ENCODE peak calls at places on chromosomes 4 and X, in eight cellular contexts. U is iris pigment epithelial cell; L is Right ventricle myocardium inferior; S is NCI-H1930; C is aorta; D is activated CD4-positive, alpha-beta T cell treated with anti-CD3 and anti-CD28 coated beads, Interleukin-2, amount 50 U/mL, for 1 hour; O is NCI-H446; Y is CD8-positive, alpha-beta memory T cell. V is an unnamed sample.

GRCh38 chrX:49991718-49992117 is 69.3 kb downstream of the CLCN5 start:
- DNase-seq in O (peak; percentile 47), Y (no peak), S (no peak), L (no peak), U (no peak), D (no peak), C (no peak), V (peak; percentile 30)

GRCh38 chr4:36351082-36351666 is 69.8 kb downstream of the DTHD1 start:
- DNase-seq in C (peak; percentile 78), O (peak; percentile 69), Y (peak; percentile 67), S (no peak), U (peak; percentile 18), L (peak; percentile 65), D (peak; percentile 76), V (peak; percentile 2)

GRCh38 chr4:48047896-48048295 is 31.3 kb downstream of the NIPAL1 start:
- DNase-seq in S (no peak), Y (no peak), L (no peak), C (no peak), U (no peak), O (no peak), D (no peak), V (no peak)

GRCh38 chr4:153345011-153345981 is 808 bp downstream of the MND1 start:
- DNase-seq in D (peak; percentile 43), L (peak; percentile 70), S (peak; percentile 24), C (peak; percentile 77), Y (peak; percentile 48), U (peak; percentile 67), O (peak; percentile 59), V (peak; percentile 28)

GRCh38 chrX:101749436-101749835 is 89.8 kb upstream of the ARMCX2 start:
- DNase-seq in C (no peak), L (no peak), Y (no peak), U (peak; percentile 1), D (no peak), O (no peak), S (no peak), V (no peak)

GRCh38 chr4:88352062-88352461 is 26.6 kb upstream of the HERC6 start:
- DNase-seq in S (no peak), O (no peak), C (no peak), L (no peak), Y (no peak), U (peak; percentile 85), D (no peak), V (no peak)

GRCh38 chr4:82614868-82615449 is 53.2 kb upstream of the TMEM150C start:
- DNase-seq in L (no peak), D (no peak), S (no peak), C (no peak), U (no peak), O (peak; percentile 10), Y (no peak), V (no peak)

GRCh38 chr4:154344686-154345085 is 146.9 kb downstream of the DCHS2 start:
- DNase-seq in O (no peak), S (no peak), Y (no peak), U (no peak), D (no peak), L (no peak), C (no peak), V (no peak)

GRCh38 chrX:72308566-72309296 is 3.0 kb upstream of the CITED1 start:
- DNase-seq in S (no peak), O (peak; percentile 82), L (no peak), Y (peak; percentile 12), U (peak; percentile 69), C (peak; percentile 83), D (peak; percentile 15), V (peak; percentile 84)

GRCh38 chr4:7876096-7876993 is 63.3 kb downstream of the AFAP1 start:
- DNase-seq in O (no peak), C (no peak), S (no peak), D (peak; percentile 35), U (peak; percentile 74), Y (no peak), L (no peak), V (no peak)

GRCh38 chr4:5969336-5969735 is 48.9 kb downstream of the C4orf50 start:
- DNase-seq in S (no peak), O (no peak), C (no peak), D (no peak), U (no peak), Y (no peak), L (no peak), V (no peak)

GRCh38 chrX:17397074-17397473 is 22.1 kb downstream of the NHS start:
- DNase-seq in C (no peak), S (no peak), D (no peak), Y (no peak), O (no peak), L (no peak), U (no peak), V (no peak)

GRCh38 chr4:72318771-72319170 is 250.2 kb downstream of the ADAMTS3 start:
- DNase-seq in U (no peak), Y (no peak), L (no peak), O (peak; percentile 43), S (no peak), C (no peak), D (no peak), V (no peak)

GRCh38 chr4:111064342-111064993 is 441.6 kb upstream of the PITX2 start:
- DNase-seq in U (peak; percentile 86), O (no peak), C (no peak), S (no peak), Y (no peak), D (no peak), L (no peak), V (no peak)

GRCh38 chr4:147103403-147103946 is 157.8 kb upstream of the TTC29 start:
- DNase-seq in Y (no peak), U (peak; percentile 98), O (no peak), S (no peak), C (peak; percentile 86), L (no peak), D (no peak), V (no peak)

GRCh38 chrX:153469811-153470410 is 465 bp downstream of the HAUS7 start:
- DNase-seq in L (peak; percentile 60), S (no peak), D (no peak), Y (no peak), O (no peak), C (no peak), U (peak; percentile 31), V (no peak)

GRCh38 chr4:119329837-119330620 is 8.1 kb upstream of the FABP2 start:
- DNase-seq in C (no peak), L (no peak), U (no peak), Y (no peak), O (no peak), S (no peak), D (no peak), V (no peak)

GRCh38 chr4:89379541-89380035 is 72.0 kb upstream of the GPRIN3 start:
- DNase-seq in L (no peak), C (no peak), D (no peak), U (no peak), Y (no peak), O (peak; percentile 72), S (no peak), V (peak; percentile 55)

GRCh38 chr4:78951862-78952472 is 12.7 kb upstream of the PAQR3 start:
- DNase-seq in L (no peak), Y (peak; percentile 34), S (peak; percentile 32), O (peak; percentile 75), D (peak; percentile 14), C (no peak), U (peak; percentile 42), V (peak; percentile 42)

GRCh38 chr4:184812651-184813181 is 13.1 kb downstream of the ACSL1 start:
- DNase-seq in O (no peak), L (no peak), D (no peak), Y (no peak), S (no peak), U (peak; percentile 81), C (no peak), V (no peak)

GRCh38 chrX:125436855-125437254 is 117.2 kb downstream of the TEX13C start:
- DNase-seq in C (no peak), S (no peak), D (no peak), U (peak; percentile 38), L (no peak), O (peak; percentile 34), Y (no peak), V (peak; percentile 10)

GRCh38 chr4:110041742-110042141 is 129.1 kb downstream of the EGF start:
- DNase-seq in Y (no peak), C (no peak), L (no peak), U (no peak), O (no peak), D (no peak), S (no peak), V (no peak)

GRCh38 chrX:47321978-47322377 is 48.4 kb upstream of the ZNF157 start:
- DNase-seq in C (peak; percentile 21), L (no peak), U (no peak), O (no peak), D (no peak), Y (no peak), S (no peak), V (no peak)

GRCh38 chr4:39480251-39480650 is 21.4 kb downstream of the LIAS start:
- DNase-seq in S (no peak), O (no peak), L (no peak), C (no peak), U (no peak), Y (no peak), D (no peak), V (no peak)

GRCh38 chr4:10185518-10186227 is 69.1 kb upstream of the WDR1 start:
- DNase-seq in Y (no peak), S (no peak), L (no peak), D (no peak), C (no peak), U (no peak), O (no peak), V (no peak)

GRCh38 chrX:151680805-151681204 is 14.5 kb upstream of the PRRG3 start:
- DNase-seq in U (peak; percentile 23), D (peak; percentile 46), O (peak; percentile 45), L (no peak), S (peak; percentile 20), Y (peak; percentile 31), C (no peak), V (peak; percentile 32)

GRCh38 chr4:2798399-2799301 is 5.8 kb downstream of the SH3BP2 start:
- DNase-seq in S (no peak), O (peak; percentile 23), C (peak; percentile 81), L (peak; percentile 91), U (no peak), Y (no peak), D (no peak), V (peak; percentile 47)

GRCh38 chr4:16264798-16265197 is 38.5 kb upstream of the TAPT1 start:
- DNase-seq in U (peak; percentile 54), L (no peak), Y (peak; percentile 44), C (no peak), D (no peak), O (peak; percentile 5), S (no peak), V (peak; percentile 29)

GRCh38 chrX:152898442-152898841 is 575 bp downstream of the ZNF185 start:
- DNase-seq in C (no peak), D (no peak), S (no peak), Y (no peak), L (no peak), O (no peak), U (no peak), V (no peak)

GRCh38 chrX:11215191-11215921 is 77.9 kb upstream of the AMELX start:
- DNase-seq in S (no peak), C (peak; percentile 75), D (no peak), L (no peak), O (no peak), U (no peak), Y (no peak), V (no peak)

GRCh38 chr4:156321203-156321602 is 367.5 kb upstream of the CTSO start:
- DNase-seq in O (no peak), D (no peak), L (no peak), C (no peak), U (peak; percentile 97), Y (no peak), S (no peak), V (no peak)

GRCh38 chr4:33453436-33453835 is 2733.3 kb downstream of the PCDH7 start:
- DNase-seq in U (no peak), Y (no peak), D (no peak), C (no peak), O (no peak), L (no peak), S (no peak), V (no peak)

GRCh38 chr4:180923476-180923875 is 1319.7 kb upstream of the TENM3 start:
- DNase-seq in L (no peak), O (no peak), C (no peak), D (no peak), Y (no peak), U (peak; percentile 12), S (no peak), V (no peak)

GRCh38 chr4:137310593-137311490 is 221.5 kb downstream of the PCDH18 start:
- DNase-seq in L (no peak), O (peak; percentile 37), Y (no peak), C (no peak), D (no peak), U (peak; percentile 91), S (no peak), V (no peak)